ENCODE peak calls at places on chromosomes 12 and 14, in eight cellular contexts. K, F, J, H, Y, C, G and T are unnamed samples.
A peak's percentile ranks its signal among the peaks of the same experiment; 100 is the strongest.

GRCh38 chr12:32021346-32021773 is 62.1 kb downstream of the RESF1 start:
- DNase-seq in Y (no peak), C (no peak), J (no peak), F (no peak), G (no peak), K (no peak), H (no peak), T (no peak)

GRCh38 chr12:80121661-80122060 is 22.3 kb downstream of the OTOGL start:
- DNase-seq in K (no peak), F (no peak), Y (no peak), J (no peak), G (no peak), H (peak; percentile 15), C (peak; percentile 10), T (no peak)

GRCh38 chr12:120540445-120540844 is 6.3 kb downstream of the RNF10 start:
- DNase-seq in F (no peak), Y (no peak), J (no peak), K (no peak), G (no peak), C (peak; percentile 90), H (peak; percentile 45), T (no peak)

GRCh38 chr12:76002598-76003262 is 28.8 kb downstream of the PHLDA1 start:
- DNase-seq in F (no peak), H (no peak), J (no peak), C (no peak), K (no peak), G (no peak), Y (no peak), T (no peak)

GRCh38 chr12:41966916-41967315 is 177.8 kb downstream of the GXYLT1 start:
- DNase-seq in F (no peak), G (no peak), J (no peak), C (no peak), Y (no peak), H (no peak), K (no peak), T (no peak)

GRCh38 chr14:34676516-34677211 is 37.7 kb downstream of the CFL2 start:
- DNase-seq in C (no peak), J (peak; percentile 18), K (no peak), Y (no peak), F (no peak), G (no peak), H (no peak), T (no peak)

GRCh38 chr12:38384816-38385491 is 68.4 kb downstream of the ALG10B start:
- DNase-seq in C (no peak), J (no peak), F (no peak), G (no peak), K (no peak), H (no peak), Y (no peak), T (peak; percentile 44)

GRCh38 chr12:9831720-9832119 is 4.4 kb downstream of the KLRF1 start:
- DNase-seq in F (no peak), J (no peak), K (no peak), Y (no peak), C (no peak), H (no peak), G (no peak), T (no peak)

GRCh38 chr12:63822352-63822751 is 22.1 kb upstream of the SRGAP1 start:
- DNase-seq in J (no peak), K (no peak), G (peak; percentile 63), Y (no peak), F (no peak), C (peak; percentile 26), H (peak; percentile 82), T (peak; percentile 22)

GRCh38 chr14:96584199-96584906 is 82.2 kb downstream of the PAPOLA start:
- DNase-seq in Y (no peak), F (no peak), G (no peak), C (peak; percentile 27), J (peak; percentile 20), K (no peak), H (no peak), T (no peak)

GRCh38 chr12:52151859-52152783 is 39.7 kb downstream of the KRT80 start:
- DNase-seq in C (peak; percentile 71), F (peak; percentile 70), G (no peak), J (peak; percentile 83), K (no peak), Y (peak; percentile 47), H (peak; percentile 41), T (peak; percentile 69)
- H3K27ac ChIP-seq in C (no peak overlapping the region), F (peak overlapping the region; percentile 67), G (no peak overlapping the region), J (peak overlapping the region; percentile 97), K (peak overlapping the region; percentile 99), Y (no peak overlapping the region), H (no peak overlapping the region), T (peak overlapping the region; percentile 100)

GRCh38 chr12:6604254-6605029 is 2.7 kb downstream of the CHD4 start:
- DNase-seq in H (no peak), J (no peak), Y (no peak), K (no peak), C (peak; percentile 42), F (no peak), G (no peak), T (no peak)
- H3K27ac ChIP-seq in H (peak overlapping the region; percentile 7), J (peak overlapping the region; percentile 94), Y (peak overlapping the region; percentile 98), K (peak overlapping the region; percentile 99), C (peak overlapping the region; percentile 94), F (peak overlapping the region; percentile 41), G (no peak overlapping the region), T (no peak overlapping the region)

DNA sequence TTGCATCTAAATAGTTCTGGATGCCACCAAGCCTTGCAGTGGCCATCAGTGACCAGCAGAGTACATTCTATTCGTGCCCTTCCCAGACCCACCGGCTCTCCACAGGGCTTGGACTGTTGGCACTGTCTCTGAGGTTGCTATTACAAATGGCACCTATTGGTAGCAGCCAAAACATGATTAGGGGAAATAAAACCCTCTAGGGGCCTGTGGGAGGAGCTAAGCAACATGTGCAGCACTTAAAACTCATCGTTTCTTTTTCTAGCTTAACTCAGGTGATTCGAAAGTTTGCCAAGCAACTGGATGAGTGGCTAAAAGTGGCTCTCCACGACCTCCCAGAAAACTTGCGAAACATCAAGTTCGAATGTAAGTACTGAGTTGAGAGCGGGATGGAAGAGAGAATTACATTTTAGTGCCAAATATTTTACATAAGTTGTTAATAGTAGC is 65.4 kb upstream of the RIC8B start:
- DNase-seq in F (peak; percentile 52), Y (no peak), J (peak; percentile 81), C (no peak), G (no peak), K (no peak), H (no peak), T (no peak)
- H3K27ac ChIP-seq in F (no peak overlapping the region), Y (no peak overlapping the region), J (peak overlapping the region; percentile 87), C (no peak overlapping the region), G (no peak overlapping the region), K (no peak overlapping the region), H (no peak overlapping the region), T (no peak overlapping the region)

GRCh38 chr12:7404275-7404674 is 39.7 kb downstream of the CD163L1 start:
- DNase-seq in J (no peak), K (no peak), H (no peak), Y (no peak), C (no peak), G (no peak), F (no peak), T (no peak)

GRCh38 chr12:7399089-7399488 is 44.9 kb downstream of the CD163L1 start:
- DNase-seq in Y (no peak), F (no peak), K (no peak), H (no peak), J (no peak), G (no peak), C (no peak), T (no peak)

GRCh38 chr12:7403466-7403865 is 40.5 kb downstream of the CD163L1 start:
- DNase-seq in F (no peak), Y (no peak), K (no peak), G (no peak), J (no peak), C (no peak), H (peak; percentile 4), T (no peak)
- H3K27ac ChIP-seq in F (no peak overlapping the region), Y (no peak overlapping the region), K (no peak overlapping the region), G (no peak overlapping the region), J (no peak overlapping the region), C (no peak overlapping the region), H (no peak overlapping the region), T (no peak overlapping the region)

DNA sequence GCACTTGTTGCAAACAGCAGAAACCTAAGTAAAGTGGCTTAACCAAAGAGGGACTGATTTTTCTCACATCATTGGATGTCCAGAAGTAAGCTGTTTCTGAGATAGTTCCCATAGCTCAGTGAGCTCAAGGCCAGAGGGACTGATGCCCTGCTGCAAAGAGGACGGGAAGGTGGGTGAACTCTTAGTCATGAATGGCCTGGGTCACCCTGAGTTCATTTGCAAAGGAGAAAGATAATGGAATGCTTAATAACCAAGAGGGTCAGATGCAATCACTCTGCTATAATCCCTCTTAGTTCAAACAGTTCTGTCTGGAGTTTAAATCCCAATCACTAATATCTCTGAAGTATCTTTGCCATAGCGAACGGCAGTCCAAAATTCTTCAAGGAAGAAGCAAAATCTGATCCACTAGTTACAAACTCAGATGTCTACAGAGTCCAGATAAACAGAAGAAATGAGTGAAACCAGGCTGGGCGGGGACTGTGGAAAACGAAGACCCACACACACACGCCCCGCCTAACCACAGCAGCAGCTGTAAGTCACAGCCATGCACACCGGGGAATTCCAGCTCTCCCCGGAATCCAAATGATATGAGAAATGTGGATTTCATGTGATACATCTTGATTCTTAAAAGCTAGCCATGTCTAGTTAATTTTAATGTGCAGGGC is 289.5 kb downstream of the TMEM132D start:
- DNase-seq in G (no peak), H (no peak), J (no peak), C (no peak), Y (no peak), F (no peak), K (no peak), T (no peak)
- H3K27ac ChIP-seq in G (no peak overlapping the region), H (no peak overlapping the region), J (no peak overlapping the region), C (no peak overlapping the region), Y (no peak overlapping the region), F (no peak overlapping the region), K (no peak overlapping the region), T (no peak overlapping the region)

DNA sequence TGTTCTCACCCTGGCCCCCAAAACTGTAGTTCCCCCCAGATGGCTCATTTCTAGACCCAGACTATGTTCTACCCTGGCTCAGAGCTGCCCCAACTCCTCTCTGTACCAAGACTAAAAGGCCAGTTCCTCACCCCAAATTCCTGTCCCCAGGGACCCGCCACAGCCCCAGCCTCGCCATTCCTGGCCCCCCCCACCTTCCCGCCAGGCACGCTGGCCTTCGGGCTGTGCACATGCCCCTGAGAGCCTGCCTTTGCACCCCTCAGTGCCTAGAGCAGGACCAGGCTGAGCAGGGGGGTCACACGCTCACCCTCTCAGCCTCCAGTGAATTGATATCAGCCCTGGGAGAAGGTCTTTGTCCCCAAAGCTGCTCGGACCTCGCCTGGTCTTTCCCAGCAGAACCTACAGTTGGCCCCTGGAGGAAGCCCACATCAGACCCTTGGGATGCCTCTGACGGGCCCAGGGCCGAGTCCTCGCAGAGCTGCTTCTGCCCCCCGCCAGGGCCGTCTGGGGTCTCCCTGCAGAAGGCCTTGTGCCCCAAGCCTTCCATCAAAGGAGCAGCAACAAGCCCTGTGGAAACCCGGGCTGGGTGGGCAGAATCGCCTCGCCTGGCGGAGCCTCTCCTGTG is 32.4 kb downstream of the BEGAIN start:
- DNase-seq in C (no peak), J (no peak), G (no peak), H (no peak), K (no peak), F (no peak), Y (no peak), T (no peak)
- H3K27ac ChIP-seq in C (no peak overlapping the region), J (no peak overlapping the region), G (no peak overlapping the region), H (no peak overlapping the region), K (no peak overlapping the region), F (no peak overlapping the region), Y (no peak overlapping the region), T (no peak overlapping the region)

DNA sequence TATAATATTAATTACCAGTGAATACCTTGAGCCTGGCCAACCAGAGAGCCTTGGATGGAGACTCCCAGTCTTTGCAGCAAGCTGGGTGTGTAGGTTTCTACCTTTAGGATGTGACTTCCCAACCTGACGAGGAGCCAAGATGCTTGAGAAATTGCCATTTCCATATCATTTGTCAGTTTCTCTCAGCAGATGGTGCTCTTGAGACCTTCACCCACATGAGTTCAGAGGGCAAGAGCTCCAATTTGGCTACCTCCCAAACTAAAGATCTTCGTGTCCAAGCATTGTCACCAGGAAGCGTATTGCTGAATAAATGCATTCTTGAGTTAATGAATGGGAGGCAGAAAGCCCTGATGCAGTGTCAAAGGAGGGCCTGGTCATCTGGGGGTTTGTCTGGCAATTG is 106.4 kb upstream of the TBX5 start:
- DNase-seq in F (no peak), J (no peak), G (no peak), Y (no peak), H (no peak), C (no peak), K (no peak), T (no peak)
- H3K27ac ChIP-seq in F (no peak overlapping the region), J (no peak overlapping the region), G (no peak overlapping the region), Y (no peak overlapping the region), H (no peak overlapping the region), C (no peak overlapping the region), K (no peak overlapping the region), T (no peak overlapping the region)